ENCODE peak calls at places on chromosomes 12 and 14, in nine cellular contexts. A is fibroblast of pulmonary artery, F is fibroblast of the aortic adventitia, I is HFFc6, X is AG09309, V is GM13976, M is Calu3, N is GM23338, K is PC-3. C is an unnamed sample.

GRCh38 chr12:116266220-116266619 is 11.3 kb downstream of the MED13L start:
- DNase-seq in V (no peak), X (no peak), A (no peak), N (peak), I (peak), F (no peak), M (no peak), K (no peak), C (no peak)

GRCh38 chr14:60184597-60185555 is 19.7 kb upstream of the DHRS7 start:
- DNase-seq in V (no peak), A (no peak), K (no peak), N (no peak), F (no peak), M (no peak), X (no peak), I (no peak), C (no peak)

GRCh38 chr12:46944104-46944503 is 118.3 kb upstream of the SLC38A4 start:
- DNase-seq in X (peak), F (peak), A (peak), V (no peak), N (no peak), I (peak), K (peak), M (no peak), C (no peak)

GRCh38 chr12:43835264-43835655 is 621 bp upstream of the TMEM117 start:
- DNase-seq in K (no peak), F (peak), I (no peak), A (peak), N (no peak), X (no peak), M (no peak), V (no peak), C (no peak)

GRCh38 chr14:20278414-20278813 is 27.3 kb downstream of the TTC5 start:
- DNase-seq in F (peak), V (no peak), I (no peak), K (peak), N (no peak), A (peak), X (no peak), M (peak), C (no peak)

GRCh38 chr12:28424965-28425364 is 234.7 kb downstream of the CCDC91 start:
- DNase-seq in F (peak), N (no peak), A (peak), M (peak), I (no peak), K (no peak), V (no peak), X (no peak), C (no peak)

GRCh38 chr14:25009891-25010290 is 40.1 kb downstream of the STXBP6 start:
- DNase-seq in K (no peak), M (no peak), F (peak), A (peak), V (no peak), I (peak), X (peak), N (peak), C (no peak)

GRCh38 chr12:56160160-56160763 is 2.1 kb downstream of the MYL6 start:
- DNase-seq in K (peak), V (peak), I (peak), X (no peak), N (peak), A (peak), M (no peak), F (no peak), C (no peak)

GRCh38 chr14:73741386-73741875 is 27.2 kb upstream of the PNMA1 start:
- DNase-seq in N (peak), M (peak), K (peak), X (no peak), A (peak), F (peak), V (peak), I (peak), C (no peak)

GRCh38 chr14:32244404-32244803 is 41.3 kb upstream of the RNU6-8 start:
- DNase-seq in A (peak), I (no peak), F (no peak), V (no peak), X (no peak), K (peak), N (peak), M (no peak), C (no peak)

GRCh38 chr12:14395059-14395778 is 29.7 kb downstream of the ATF7IP start:
- DNase-seq in V (no peak), K (no peak), X (no peak), N (no peak), I (no peak), F (no peak), A (no peak), M (no peak), C (no peak)

GRCh38 chr12:69161835-69162234 is 77.5 kb upstream of the CPSF6 start:
- DNase-seq in M (no peak), A (peak), I (no peak), N (no peak), F (no peak), V (peak), K (no peak), X (no peak), C (no peak)

GRCh38 chr14:58167891-58168290 is 15.9 kb upstream of the ARMH4 start:
- DNase-seq in I (no peak), K (no peak), X (no peak), F (no peak), A (no peak), M (no peak), V (no peak), N (no peak), C (no peak)

GRCh38 chr14:96212140-96212539 is 7.5 kb downstream of the BDKRB2 start:
- DNase-seq in I (no peak), X (no peak), N (no peak), M (no peak), K (no peak), F (no peak), A (no peak), V (no peak), C (no peak)

GRCh38 chr14:100571837-100572236 is 15.4 kb downstream of the BEGAIN start:
- DNase-seq in V (no peak), K (no peak), X (no peak), I (no peak), M (no peak), F (no peak), N (no peak), A (no peak), C (no peak)

GRCh38 chr12:109952160-109952858 is 43.9 kb downstream of the GIT2 start:
- DNase-seq in K (no peak), M (peak), A (no peak), I (no peak), X (no peak), V (peak), N (no peak), F (no peak), C (no peak)

GRCh38 chr14:91105673-91106072 is 8.2 kb upstream of the DGLUCY start:
- DNase-seq in V (no peak), F (no peak), I (no peak), X (no peak), K (peak), N (no peak), M (no peak), A (peak), C (no peak)

GRCh38 chr12:2925322-2925995 is 33.7 kb upstream of the TEAD4 start:
- DNase-seq in K (peak), X (no peak), N (no peak), A (no peak), M (no peak), F (no peak), V (peak), I (peak), C (no peak)

GRCh38 chr14:101186544-101186943 is 283.0 kb upstream of the RTL1 start:
- DNase-seq in K (no peak), M (no peak), V (no peak), A (no peak), X (no peak), F (no peak), N (no peak), I (no peak), C (no peak)

GRCh38 chr14:64899958-64900357 is 14.3 kb upstream of the CHURC1 start:
- DNase-seq in A (no peak), M (no peak), N (no peak), V (no peak), X (no peak), F (peak), I (no peak), K (no peak), C (no peak)

GRCh38 chr12:27013606-27014084 is 539 bp downstream of the TM7SF3 start:
- DNase-seq in V (peak), K (peak), F (peak), X (no peak), A (peak), M (peak), I (peak), N (peak), C (no peak)

GRCh38 chr12:66371982-66372381 is 69.7 kb downstream of the HELB start:
- DNase-seq in V (no peak), M (no peak), F (no peak), A (no peak), K (no peak), N (no peak), I (no peak), X (no peak), C (no peak)

DNA sequence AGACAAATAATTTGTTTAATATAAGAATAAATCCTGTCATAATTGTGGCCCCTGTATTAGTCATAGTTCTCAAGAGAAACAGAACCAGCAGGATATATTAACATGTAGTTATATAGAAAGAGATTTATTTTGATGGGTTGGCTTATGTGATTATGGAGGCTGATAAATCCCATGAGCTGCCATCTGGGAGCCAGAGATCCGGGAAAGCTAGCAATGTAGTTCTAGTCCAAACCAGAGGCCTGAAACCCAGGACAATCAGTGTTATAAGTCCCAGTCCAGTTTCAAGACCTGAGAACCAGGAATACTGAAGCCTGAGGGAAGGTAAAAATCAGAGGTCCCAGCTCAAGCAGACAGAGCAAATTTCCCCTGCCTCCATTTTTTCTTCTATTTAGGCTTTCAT is 435.8 kb downstream of the RPL10L start:
- DNase-seq in M (no peak), N (no peak), K (no peak), A (no peak), X (no peak), V (no peak), I (no peak), F (no peak), C (no peak)
- TF ChIP-seq CTCF in M (no peak), N (no peak), K (no peak), A (no peak), X (no peak), V (no peak), I (no peak), F (no peak), C (no peak)

GRCh38 chr14:51401272-51401671 is 161.2 kb downstream of the TMX1 start:
- DNase-seq in K (no peak), N (no peak), F (peak), A (peak), M (no peak), V (no peak), I (no peak), X (no peak), C (no peak)

GRCh38 chr14:51396222-51396815 is 156.3 kb downstream of the TMX1 start:
- DNase-seq in V (no peak), N (no peak), F (peak), I (peak), M (peak), A (peak), K (peak), X (peak), C (no peak)

GRCh38 chr14:51400142-51400541 is 160.1 kb downstream of the TMX1 start:
- DNase-seq in A (no peak), V (no peak), I (no peak), M (no peak), N (no peak), X (no peak), K (no peak), F (peak), C (no peak)

GRCh38 chr14:51401756-51402155 is 161.7 kb downstream of the TMX1 start:
- DNase-seq in I (no peak), V (no peak), X (no peak), M (no peak), K (no peak), N (no peak), F (peak), A (peak), C (no peak)

DNA sequence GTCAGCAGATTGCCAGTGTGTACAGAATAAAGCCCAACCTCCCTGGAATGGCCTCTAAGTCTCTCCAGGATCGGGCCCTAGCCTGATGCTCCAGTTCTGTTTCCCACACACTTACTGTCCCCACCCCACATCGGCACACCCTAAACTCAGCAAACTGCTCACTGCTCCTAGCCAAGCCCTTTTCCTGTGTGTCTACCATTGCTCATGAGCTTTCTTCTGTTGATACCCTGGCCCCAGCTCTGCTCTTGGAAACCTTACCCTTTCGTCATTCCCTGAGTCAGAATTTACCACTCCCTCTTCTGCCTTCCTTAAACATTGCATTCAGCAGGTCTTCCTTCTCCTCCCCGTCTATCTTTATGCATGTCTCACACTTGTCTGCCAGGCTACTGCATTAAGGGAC is 158.9 kb downstream of the TMX1 start:
- DNase-seq in N (no peak), F (peak), I (peak), X (peak), A (peak), V (no peak), M (peak), K (peak), C (no peak)
- TF ChIP-seq CTCF in N (no peak), F (peak), I (peak), X (peak), A (peak), V (no peak), M (no peak), K (no peak), C (no peak)

DNA sequence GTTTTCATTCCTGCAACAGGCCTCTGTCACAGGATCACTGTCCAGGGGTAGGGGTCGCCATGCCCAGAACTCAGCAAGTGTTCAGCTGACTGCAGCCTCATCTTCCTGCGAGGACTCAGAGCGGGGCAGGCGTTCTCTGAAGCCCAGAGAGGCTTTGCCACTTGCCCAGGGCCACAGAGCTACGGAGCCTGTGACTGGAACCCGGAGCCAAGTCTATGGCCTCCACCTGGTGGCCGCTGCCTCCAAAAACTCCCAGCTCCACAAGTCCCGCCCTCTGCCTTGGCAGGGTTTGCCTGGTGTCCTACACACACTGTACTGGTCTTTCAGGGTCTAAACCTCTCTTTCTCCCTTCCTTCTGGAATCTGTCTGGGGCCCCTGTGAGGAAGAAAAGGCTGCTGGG is 8.7 kb upstream of the PPP1R13B start:
- DNase-seq in M (no peak), F (no peak), V (no peak), X (no peak), N (peak), I (no peak), A (no peak), K (no peak), C (no peak)
- TF ChIP-seq CTCF in M (no peak), F (no peak), V (no peak), X (no peak), N (no peak), I (no peak), A (no peak), K (no peak), C (no peak)

DNA sequence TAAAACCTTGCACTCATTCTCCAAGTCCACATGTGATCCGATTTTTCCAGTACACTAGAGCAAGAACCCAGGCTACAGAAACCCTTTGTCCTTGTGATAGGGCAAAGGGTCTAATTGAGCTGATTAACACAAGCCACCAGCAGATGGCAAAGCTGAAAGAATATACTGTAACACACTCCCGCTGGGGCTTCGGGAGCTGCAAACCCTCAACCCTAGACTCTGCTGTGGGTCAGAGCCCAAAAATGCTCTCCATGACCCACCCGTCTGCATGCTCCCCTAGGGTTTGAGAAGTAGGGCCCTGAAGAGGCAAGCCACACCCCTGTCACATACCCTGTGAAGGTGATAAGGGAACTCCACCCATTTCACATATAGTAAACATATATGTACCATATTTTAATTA is 33.6 kb upstream of the PCNX1 start:
- DNase-seq in I (no peak), K (no peak), N (no peak), V (no peak), X (no peak), M (no peak), F (no peak), A (no peak), C (no peak)
- TF ChIP-seq CTCF in I (peak), K (no peak), N (no peak), V (no peak), X (no peak), M (no peak), F (no peak), A (no peak), C (no peak)

GRCh38 chr14:88385212-88386101 is at the start of gene SPATA7:
- DNase-seq in I (peak), N (peak), X (peak), A (peak), M (peak), V (peak), F (peak), K (peak), C (peak)

GRCh38 chr14:88386395-88386794 is 938 bp downstream of the SPATA7 start:
- DNase-seq in V (peak), F (no peak), X (no peak), K (no peak), M (no peak), N (no peak), A (no peak), I (no peak), C (no peak)

GRCh38 chr14:88384653-88385205 is 728 bp upstream of the SPATA7 start:
- DNase-seq in I (no peak), N (no peak), M (no peak), V (peak), A (peak), K (peak), X (no peak), F (peak), C (no peak)

GRCh38 chr14:88379706-88380343 is 5.6 kb upstream of the SPATA7 start:
- DNase-seq in V (no peak), N (peak), I (no peak), X (no peak), K (no peak), A (no peak), F (no peak), M (no peak), C (no peak)

GRCh38 chr14:88380405-88380804 is 5.1 kb upstream of the SPATA7 start:
- DNase-seq in F (peak), A (peak), N (peak), X (no peak), M (no peak), I (no peak), V (peak), K (peak), C (no peak)
- TF ChIP-seq CTCF in F (peak), A (peak), N (peak), X (peak), M (no peak), I (peak), V (no peak), K (peak), C (no peak)